ENCODE peak calls at places on chromosomes 16 and 17, in four cellular contexts. One of them, this sample, is unnamed.

GRCh38 chr17:63752707-63753106 is 11.1 kb upstream of the STRADA start:
- DNase-seq in SK-N-SH: no peak
- DNase-seq in GM12878: no peak
- DNase-seq in H1: no peak
- DNase-seq in this sample: no peak

GRCh38 chr16:81478876-81479496 is 34.4 kb downstream of the CMIP start:
- DNase-seq in SK-N-SH: no peak
- DNase-seq in GM12878: peak
- DNase-seq in H1: no peak
- DNase-seq in this sample: no peak

GRCh38 chr16:46620265-46621005 is 744 bp downstream of the SHCBP1 start:
- DNase-seq in SK-N-SH: no peak
- DNase-seq in GM12878: no peak
- DNase-seq in H1: no peak
- DNase-seq in this sample: no peak

GRCh38 chr16:2341456-2342447 is 1.2 kb upstream of the ABCA3 start:
- DNase-seq in SK-N-SH: no peak
- DNase-seq in GM12878: no peak
- DNase-seq in H1: no peak
- DNase-seq in this sample: no peak

GRCh38 chr17:48259710-48260291 is 152.2 kb downstream of the SNX11 start:
- DNase-seq in SK-N-SH: no peak
- DNase-seq in GM12878: no peak
- DNase-seq in H1: no peak
- DNase-seq in this sample: no peak

GRCh38 chr17:75877752-75878173 is 618 bp downstream of the TRIM47 start:
- DNase-seq in SK-N-SH: peak
- DNase-seq in GM12878: no peak
- DNase-seq in H1: no peak
- DNase-seq in this sample: no peak

GRCh38 chr17:74478369-74479100 is 12.1 kb downstream of the CD300A start:
- DNase-seq in SK-N-SH: peak
- DNase-seq in GM12878: peak
- DNase-seq in H1: no peak
- DNase-seq in this sample: no peak

GRCh38 chr16:71746442-71747046 is 22.0 kb upstream of the PHLPP2 start:
- DNase-seq in SK-N-SH: peak
- DNase-seq in GM12878: no peak
- DNase-seq in H1: no peak
- DNase-seq in this sample: peak

GRCh38 chr16:57976331-57976796 is 5.4 kb upstream of the CNGB1 start:
- DNase-seq in SK-N-SH: no peak
- DNase-seq in GM12878: no peak
- DNase-seq in H1: no peak
- DNase-seq in this sample: no peak

GRCh38 chr16:48136547-48137360 is 19.0 kb downstream of the ABCC12 start:
- DNase-seq in SK-N-SH: no peak
- DNase-seq in GM12878: no peak
- DNase-seq in H1: no peak
- DNase-seq in this sample: no peak

GRCh38 chr17:17582372-17582771 is 9.1 kb downstream of the PEMT start:
- DNase-seq in SK-N-SH: no peak
- DNase-seq in GM12878: no peak
- DNase-seq in H1: no peak
- DNase-seq in this sample: no peak

GRCh38 chr16:56343661-56344517 is 81.5 kb downstream of the AMFR start:
- DNase-seq in SK-N-SH: no peak
- DNase-seq in GM12878: no peak
- DNase-seq in H1: no peak
- DNase-seq in this sample: no peak

GRCh38 chr16:87474566-87474996 is 18.2 kb downstream of the ZCCHC14 start:
- DNase-seq in SK-N-SH: peak
- DNase-seq in GM12878: no peak
- DNase-seq in H1: no peak
- DNase-seq in this sample: no peak

GRCh38 chr17:30519707-30520106 is 42.5 kb downstream of the GOSR1 start:
- DNase-seq in SK-N-SH: no peak
- DNase-seq in GM12878: no peak
- DNase-seq in H1: no peak
- DNase-seq in this sample: no peak

GRCh38 chr16:75810998-75811634 is 84.8 kb upstream of the CPHXL start:
- DNase-seq in SK-N-SH: no peak
- DNase-seq in GM12878: no peak
- DNase-seq in H1: no peak
- DNase-seq in this sample: no peak

GRCh38 chr17:29617481-29618271 is 5.0 kb downstream of the CORO6 start:
- DNase-seq in SK-N-SH: no peak
- DNase-seq in GM12878: peak
- DNase-seq in H1: no peak
- DNase-seq in this sample: peak

GRCh38 chr16:11916524-11917285 is 949 bp upstream of the GSPT1 start:
- DNase-seq in SK-N-SH: no peak
- DNase-seq in GM12878: no peak
- DNase-seq in H1: no peak
- DNase-seq in this sample: no peak

GRCh38 chr16:29876186-29876577 is 13.2 kb upstream of the CDIPT start:
- DNase-seq in SK-N-SH: no peak
- DNase-seq in GM12878: no peak
- DNase-seq in H1: peak
- DNase-seq in this sample: no peak

GRCh38 chr16:57721765-57722499 is 13.6 kb upstream of the KATNB1 start:
- DNase-seq in SK-N-SH: peak
- DNase-seq in GM12878: no peak
- DNase-seq in H1: no peak
- DNase-seq in this sample: no peak

GRCh38 chr17:16273499-16273898 is 56.5 kb downstream of the PIGL start:
- DNase-seq in SK-N-SH: no peak
- DNase-seq in GM12878: no peak
- DNase-seq in H1: no peak
- DNase-seq in this sample: no peak

GRCh38 chr17:42833771-42834422 is 700 bp downstream of the PSME3 start:
- DNase-seq in SK-N-SH: no peak
- DNase-seq in GM12878: no peak
- DNase-seq in H1: no peak
- DNase-seq in this sample: no peak

GRCh38 chr17:1112875-1113274 is 66.9 kb downstream of the ABR start:
- DNase-seq in SK-N-SH: no peak
- DNase-seq in GM12878: no peak
- DNase-seq in H1: no peak
- DNase-seq in this sample: no peak

GRCh38 chr17:63702223-63702577 is 2.3 kb upstream of the LIMD2 start:
- DNase-seq in SK-N-SH: no peak
- DNase-seq in GM12878: no peak
- DNase-seq in H1: no peak
- DNase-seq in this sample: no peak

GRCh38 chr16:23343643-23344612 is 41.8 kb downstream of the SCNN1B start:
- DNase-seq in SK-N-SH: no peak
- DNase-seq in GM12878: no peak
- DNase-seq in H1: no peak
- DNase-seq in this sample: no peak

GRCh38 chr16:8708546-8708945 is 34.1 kb downstream of the ABAT start:
- DNase-seq in SK-N-SH: no peak
- DNase-seq in GM12878: no peak
- DNase-seq in H1: no peak
- DNase-seq in this sample: no peak

GRCh38 chr17:79006001-79006400 is 3.6 kb downstream of the CANT1 start:
- DNase-seq in SK-N-SH: no peak
- DNase-seq in GM12878: no peak
- DNase-seq in H1: no peak
- DNase-seq in this sample: no peak

GRCh38 chr17:37239690-37240344 is 136.0 kb upstream of the C17orf78 start:
- DNase-seq in SK-N-SH: peak
- DNase-seq in GM12878: no peak
- DNase-seq in H1: no peak
- DNase-seq in this sample: no peak

GRCh38 chr16:89723279-89724250 is 2.2 kb downstream of the ZNF276 start:
- DNase-seq in SK-N-SH: peak
- DNase-seq in GM12878: no peak
- DNase-seq in H1: no peak
- DNase-seq in this sample: no peak
- TF ChIP-seq TAF1 in SK-N-SH: no peak
- TF ChIP-seq TAF1 in GM12878: no peak
- TF ChIP-seq TAF1 in H1: no peak
- TF ChIP-seq TAF1 in this sample: no peak

GRCh38 chr17:50129946-50130777 is at the start of gene SAMD14:
- DNase-seq in SK-N-SH: peak
- DNase-seq in GM12878: no peak
- DNase-seq in H1: no peak
- DNase-seq in this sample: peak
- TF ChIP-seq TAF1 in SK-N-SH: no peak
- TF ChIP-seq TAF1 in GM12878: no peak
- TF ChIP-seq TAF1 in H1: no peak
- TF ChIP-seq TAF1 in this sample: no peak

GRCh38 chr17:19327039-19327776 is 35.3 kb downstream of the B9D1 start:
- DNase-seq in SK-N-SH: no peak
- DNase-seq in GM12878: no peak
- DNase-seq in H1: no peak
- DNase-seq in this sample: no peak
- TF ChIP-seq TAF1 in SK-N-SH: no peak
- TF ChIP-seq TAF1 in GM12878: no peak
- TF ChIP-seq TAF1 in H1: no peak
- TF ChIP-seq TAF1 in this sample: no peak

GRCh38 chr17:7250655-7251329 is 742 bp downstream of the CTDNEP1 start:
- DNase-seq in SK-N-SH: no peak
- DNase-seq in GM12878: no peak
- DNase-seq in H1: no peak
- DNase-seq in this sample: no peak
- TF ChIP-seq TAF1 in SK-N-SH: no peak
- TF ChIP-seq TAF1 in GM12878: no peak
- TF ChIP-seq TAF1 in H1: no peak
- TF ChIP-seq TAF1 in this sample: no peak

DNA sequence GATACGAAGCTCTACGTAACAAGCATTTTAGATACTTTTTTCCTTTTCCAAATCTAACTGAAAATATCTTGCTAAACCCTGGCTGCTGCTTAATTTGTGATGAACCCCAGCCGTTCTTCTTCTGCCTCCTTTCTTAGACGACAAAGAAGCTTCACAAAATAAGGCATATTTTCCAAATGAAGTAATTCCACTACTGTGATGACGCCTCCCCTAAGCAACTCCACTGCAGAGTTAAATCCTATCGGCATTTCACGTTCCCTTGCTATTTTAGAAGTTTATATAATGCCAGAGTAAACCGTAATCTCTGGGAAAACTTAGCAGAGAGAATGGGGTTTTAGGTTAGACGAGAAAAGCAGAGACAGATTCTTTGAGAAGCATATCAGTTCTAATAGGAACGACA is 683.1 kb upstream of the SALL1 start:
- DNase-seq in SK-N-SH: no peak
- DNase-seq in GM12878: no peak
- DNase-seq in H1: no peak
- DNase-seq in this sample: no peak
- TF ChIP-seq TAF1 in SK-N-SH: no peak
- TF ChIP-seq TAF1 in GM12878: no peak
- TF ChIP-seq TAF1 in H1: no peak
- TF ChIP-seq TAF1 in this sample: no peak

DNA sequence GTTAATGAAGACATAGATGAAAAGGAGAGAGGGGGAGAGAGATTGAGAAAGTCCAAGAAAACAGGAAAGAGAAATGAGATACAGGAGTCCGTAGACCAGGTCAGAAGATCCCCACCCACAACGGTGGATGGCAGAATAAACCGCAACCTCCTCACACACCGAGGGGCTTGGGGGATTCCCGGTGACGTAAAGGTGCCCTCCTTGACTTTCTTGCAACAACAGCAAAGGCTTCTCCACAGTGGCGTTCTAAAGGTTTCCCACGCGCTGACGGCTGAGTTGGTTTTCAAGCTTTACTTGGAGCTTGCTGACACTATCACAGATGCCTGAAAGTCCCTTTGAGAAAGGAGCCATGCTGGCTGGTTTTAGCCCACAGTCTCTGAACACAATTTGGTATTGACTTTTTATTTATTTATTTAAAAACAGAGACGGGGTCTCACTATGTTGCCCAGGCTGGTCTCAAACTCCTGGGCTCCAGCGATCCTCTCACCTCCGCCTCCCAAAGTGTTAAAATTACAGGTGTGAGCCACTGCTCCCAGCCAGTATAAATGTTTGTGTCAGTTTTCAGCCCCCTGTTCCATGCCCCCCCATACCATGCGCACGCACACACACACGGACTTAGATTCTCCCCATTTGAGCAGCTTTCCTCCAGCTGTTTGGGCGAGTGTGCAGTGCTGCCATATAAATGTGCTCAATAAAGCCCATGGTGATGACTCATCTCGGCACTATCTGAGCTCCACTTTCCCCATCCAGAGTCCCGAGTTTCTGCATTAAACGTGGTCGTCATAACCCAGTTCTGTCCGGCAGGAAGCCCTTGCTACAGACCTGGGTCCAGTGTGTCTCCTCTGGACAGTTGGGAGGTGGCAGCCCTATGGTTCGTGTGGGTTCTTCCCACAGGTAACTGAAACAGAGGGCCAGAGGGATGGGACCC is 33.0 kb upstream of the SEC14L1 start:
- DNase-seq in SK-N-SH: no peak
- DNase-seq in GM12878: peak
- DNase-seq in H1: no peak
- DNase-seq in this sample: no peak
- TF ChIP-seq TAF1 in SK-N-SH: no peak
- TF ChIP-seq TAF1 in GM12878: no peak
- TF ChIP-seq TAF1 in H1: no peak
- TF ChIP-seq TAF1 in this sample: no peak

DNA sequence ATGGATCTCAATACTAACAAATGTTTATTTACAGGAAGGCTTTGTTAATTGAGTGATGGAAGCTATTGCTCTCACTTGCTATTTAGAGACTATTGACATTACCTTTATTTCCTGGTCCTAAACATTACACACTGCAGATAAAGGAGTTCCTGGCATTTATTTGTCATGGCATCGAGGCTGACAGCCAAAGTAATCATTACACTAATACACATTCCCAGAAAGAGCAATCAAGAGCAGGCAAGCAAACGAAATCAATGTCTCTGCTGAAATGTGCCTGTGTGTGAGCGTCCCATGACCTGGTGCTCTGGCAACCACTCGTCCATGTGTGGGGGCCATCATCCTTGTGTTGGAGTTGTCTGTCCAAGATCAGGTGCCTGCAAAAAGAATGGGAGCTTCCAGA is 11.6 kb downstream of the TMC5 start:
- DNase-seq in SK-N-SH: no peak
- DNase-seq in GM12878: no peak
- DNase-seq in H1: no peak
- DNase-seq in this sample: no peak
- TF ChIP-seq TAF1 in SK-N-SH: no peak
- TF ChIP-seq TAF1 in GM12878: no peak
- TF ChIP-seq TAF1 in H1: no peak
- TF ChIP-seq TAF1 in this sample: no peak